ENCODE peak calls at places on chromosomes 3 and 15, in seven cellular contexts. O is cardiac muscle cell, C is mammary epithelial cell, B is transverse colon, G is lung, H is SK-N-MC, E is DND-41. R is an unnamed sample.

GRCh38 chr15:89662893-89663673 is 7.8 kb upstream of the KIF7 start:
- DNase-seq in O (peak), C (peak), B (peak), G (peak), H (peak), E (no peak), R (no peak)

GRCh38 chr15:51724199-51724598 is 13.3 kb downstream of the LYSMD2 start:
- DNase-seq in O (no peak), C (no peak), B (no peak), G (no peak), H (no peak), E (no peak), R (no peak)

GRCh38 chr3:41328916-41329315 is 129.6 kb downstream of the CTNNB1 start:
- DNase-seq in O (peak), C (no peak), B (no peak), G (no peak), H (no peak), E (no peak), R (no peak)

GRCh38 chr3:14480207-14481017 is 59.7 kb downstream of the GRIP2 start:
- DNase-seq in O (peak), C (peak), B (no peak), G (peak), H (no peak), E (no peak), R (no peak)

GRCh38 chr3:124298951-124299350 is 307.0 kb upstream of the ROPN1 start:
- DNase-seq in O (peak), C (no peak), B (no peak), G (no peak), H (no peak), E (no peak), R (no peak)

GRCh38 chr3:27675287-27675686 is 46.8 kb downstream of the EOMES start:
- DNase-seq in O (peak), C (peak), B (no peak), G (no peak), H (peak), E (no peak), R (no peak)

GRCh38 chr3:23992051-23992628 is 47.1 kb downstream of the NR1D2 start:
- DNase-seq in O (peak), C (peak), B (no peak), G (no peak), H (peak), E (no peak), R (no peak)

GRCh38 chr3:63193647-63194046 is 84.5 kb upstream of the SYNPR start:
- DNase-seq in O (peak), C (peak), B (no peak), G (no peak), H (no peak), E (no peak), R (no peak)

GRCh38 chr15:80191198-80191597 is 38.4 kb downstream of the FAH start:
- DNase-seq in O (no peak), C (no peak), B (no peak), G (no peak), H (no peak), E (no peak), R (no peak)

GRCh38 chr3:98518816-98519215 is 3.9 kb downstream of the CLDND1 start:
- DNase-seq in O (no peak), C (no peak), B (no peak), G (no peak), H (no peak), E (no peak), R (no peak)

GRCh38 chr3:181710581-181711255 is 1.0 kb upstream of the SOX2 start:
- DNase-seq in O (no peak), C (no peak), B (no peak), G (no peak), H (no peak), E (no peak), R (no peak)

GRCh38 chr15:33722005-33722672 is 246.2 kb upstream of the CHRM5 start:
- DNase-seq in O (peak), C (peak), B (no peak), G (no peak), H (no peak), E (no peak), R (no peak)

GRCh38 chr3:197367081-197367780 is 68.8 kb upstream of the DLG1 start:
- DNase-seq in O (peak), C (peak), B (no peak), G (peak), H (no peak), E (no peak), R (peak)

GRCh38 chr3:123296261-123296660 is 94.5 kb downstream of the SEC22A start:
- DNase-seq in O (no peak), C (no peak), B (no peak), G (no peak), H (no peak), E (no peak), R (no peak)

GRCh38 chr15:38758001-38758400 is 193.4 kb upstream of the RASGRP1 start:
- DNase-seq in O (peak), C (no peak), B (no peak), G (no peak), H (no peak), E (no peak), R (no peak)

GRCh38 chr15:92112180-92112579 is 258.7 kb downstream of the SLCO3A1 start:
- DNase-seq in O (peak), C (no peak), B (no peak), G (no peak), H (no peak), E (no peak), R (no peak)

GRCh38 chr3:72593881-72594397 is 254.3 kb downstream of the SHQ1 start:
- DNase-seq in O (peak), C (no peak), B (no peak), G (no peak), H (no peak), E (no peak), R (no peak)

GRCh38 chr15:76057332-76058000 is 2.3 kb upstream of the TMEM266 start:
- DNase-seq in O (peak), C (peak), B (peak), G (no peak), H (no peak), E (peak), R (peak)

GRCh38 chr3:178434206-178434805 is 101.9 kb upstream of the KCNMB2 start:
- DNase-seq in O (peak), C (no peak), B (no peak), G (no peak), H (peak), E (no peak), R (no peak)

GRCh38 chr3:128480717-128481437 is 12.1 kb downstream of the GATA2 start:
- DNase-seq in O (no peak), C (no peak), B (no peak), G (no peak), H (no peak), E (no peak), R (no peak)

GRCh38 chr3:169363318-169363717 is 300.2 kb downstream of the MECOM start:
- DNase-seq in O (no peak), C (no peak), B (peak), G (no peak), H (no peak), E (no peak), R (no peak)

GRCh38 chr3:156356537-156357363 is 198.2 kb downstream of the SSR3 start:
- DNase-seq in O (peak), C (no peak), B (no peak), G (no peak), H (no peak), E (no peak), R (no peak)

GRCh38 chr3:156360116-156360515 is 194.8 kb downstream of the SSR3 start:
- DNase-seq in O (no peak), C (no peak), B (no peak), G (no peak), H (no peak), E (no peak), R (no peak)

GRCh38 chr3:156359337-156359736 is 195.6 kb downstream of the SSR3 start:
- DNase-seq in O (no peak), C (no peak), B (no peak), G (no peak), H (no peak), E (no peak), R (no peak)

GRCh38 chr3:156360992-156361391 is 193.9 kb downstream of the SSR3 start:
- DNase-seq in O (no peak), C (no peak), B (no peak), G (no peak), H (no peak), E (no peak), R (no peak)

GRCh38 chr3:156358232-156358631 is 196.7 kb downstream of the SSR3 start:
- DNase-seq in O (no peak), C (no peak), B (no peak), G (no peak), H (no peak), E (no peak), R (no peak)
- H3K4me3 ChIP-seq in O (no peak), C (no peak), B (no peak), G (no peak), H (no peak), E (no peak), R (no peak)

GRCh38 chr15:27454281-27455060 is 483.5 kb downstream of the GABRG3 start:
- DNase-seq in O (peak), C (peak), B (no peak), G (no peak), H (no peak), E (no peak), R (no peak)
- H3K27ac ChIP-seq in O (no peak), C (peak), B (no peak), G (no peak), H (no peak), E (no peak), R (no peak)

GRCh38 chr3:12797124-12797891 is 828 bp downstream of the CAND2 start:
- DNase-seq in O (no peak), C (no peak), B (no peak), G (no peak), H (no peak), E (peak), R (no peak)
- H3K4me3 ChIP-seq in O (peak), C (no peak), B (peak), G (no peak), H (peak), E (peak), R (peak)

GRCh38 chr3:194548346-194549321 is 61.8 kb upstream of the ATP13A3 start:
- DNase-seq in O (peak), C (no peak), B (no peak), G (no peak), H (no peak), E (no peak), R (no peak)
- H3K27ac ChIP-seq in O (peak), C (no peak), B (no peak), G (no peak), H (no peak), E (no peak), R (no peak)

DNA sequence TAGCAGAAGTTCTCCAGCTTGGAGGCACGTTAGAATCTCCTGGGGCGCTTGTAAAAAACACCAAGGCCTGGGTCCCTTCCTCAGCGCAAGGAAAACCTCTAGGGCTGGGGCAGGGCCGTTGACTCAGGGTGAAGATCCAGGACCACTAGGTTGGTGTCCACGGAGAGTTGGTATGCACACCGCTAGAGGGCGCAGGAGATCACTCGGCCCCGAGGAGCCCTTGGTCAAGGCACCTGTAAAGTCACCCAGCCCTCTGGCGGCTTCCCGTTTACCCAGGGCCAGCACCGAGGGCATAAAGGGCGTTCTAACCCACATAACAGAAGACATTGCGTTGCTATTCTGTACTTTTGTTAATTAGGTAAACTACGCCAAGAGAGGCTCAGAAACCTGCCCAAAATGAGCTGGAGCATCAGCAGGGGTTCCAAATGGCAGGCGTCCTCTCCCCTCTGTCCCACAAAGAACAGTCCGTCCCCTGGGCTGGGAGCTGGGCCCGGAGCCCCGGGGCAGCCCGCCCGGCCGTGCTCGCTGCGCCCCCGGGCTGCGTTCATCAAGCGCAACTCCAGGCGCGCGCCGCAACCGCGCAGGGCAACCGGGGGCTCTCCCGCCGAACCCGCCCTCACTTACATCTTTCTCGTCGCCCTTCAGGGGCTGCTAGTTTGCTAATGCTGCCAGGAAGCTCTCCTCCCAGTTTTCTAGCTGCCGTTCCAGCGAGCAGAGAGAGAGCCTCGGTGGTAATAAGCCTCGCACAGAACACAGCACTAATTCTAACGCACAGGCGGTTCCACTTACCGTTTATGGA is 332.1 kb downstream of the ARRDC4 start:
- DNase-seq in O (peak), C (peak), B (peak), G (no peak), H (no peak), E (peak), R (peak)
- H3K4me3 ChIP-seq in O (no peak), C (no peak), B (no peak), G (no peak), H (no peak), E (no peak), R (no peak)

DNA sequence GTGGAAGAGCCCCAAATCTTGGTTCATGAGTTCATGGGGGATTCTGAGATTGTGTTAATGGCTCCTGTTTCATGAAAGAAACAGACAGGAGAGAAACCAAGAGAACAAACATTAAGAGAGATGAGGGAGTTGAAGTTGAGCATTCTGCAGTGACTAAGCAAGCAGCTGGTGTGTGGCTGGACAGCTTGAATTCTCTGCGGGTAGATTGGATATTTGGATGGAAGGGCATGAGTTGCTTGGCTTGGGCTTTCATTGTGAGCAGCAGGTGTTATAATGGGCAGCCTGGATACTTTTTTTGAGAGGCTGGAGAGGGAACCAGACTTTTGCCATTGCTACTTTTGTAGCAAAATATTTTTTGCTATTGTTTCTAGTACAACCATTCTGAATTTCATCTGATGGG is 346.8 kb upstream of the SATB1 start:
- DNase-seq in O (no peak), C (no peak), B (no peak), G (no peak), H (no peak), E (no peak), R (no peak)
- H3K27ac ChIP-seq in O (no peak), C (no peak), B (no peak), G (no peak), H (no peak), E (no peak), R (no peak)

GRCh38 chr3:188624384-188624783 is 470.4 kb downstream of the LPP start:
- DNase-seq in O (peak), C (no peak), B (peak), G (no peak), H (no peak), E (no peak), R (peak)
- H3K4me3 ChIP-seq in O (no peak), C (no peak), B (no peak), G (no peak), H (peak), E (no peak), R (no peak)

R was measured in prostate gland.